ENCODE peak calls at places on chromosomes 4 and X, in seven cellular contexts. One of them, this sample, is unnamed.

GRCh38 chrX:107507093-107507743 is 57.8 kb downstream of the FRMPD3 start:
- DNase-seq in heart right ventricle: no peak
- DNase-seq in IMR-90: no peak
- DNase-seq in tibial artery: no peak
- DNase-seq in lower leg skin: no peak
- DNase-seq in astrocyte of the spinal cord: no peak
- DNase-seq in DND-41: no peak
- DNase-seq in this sample: no peak

GRCh38 chrX:310621-311155 is 7.9 kb downstream of the GTPBP6 start:
- DNase-seq in heart right ventricle: no peak
- DNase-seq in IMR-90: no peak
- DNase-seq in tibial artery: peak
- DNase-seq in lower leg skin: no peak
- DNase-seq in astrocyte of the spinal cord: no peak
- DNase-seq in DND-41: no peak
- DNase-seq in this sample: no peak

GRCh38 chrX:129039176-129039575 is 484.1 kb downstream of the SMARCA1 start:
- DNase-seq in heart right ventricle: no peak
- DNase-seq in IMR-90: no peak
- DNase-seq in tibial artery: no peak
- DNase-seq in lower leg skin: no peak
- DNase-seq in astrocyte of the spinal cord: no peak
- DNase-seq in DND-41: no peak
- DNase-seq in this sample: no peak

GRCh38 chr4:26402458-26402857 is 81.6 kb downstream of the RBPJ start:
- DNase-seq in heart right ventricle: no peak
- DNase-seq in IMR-90: no peak
- DNase-seq in tibial artery: no peak
- DNase-seq in lower leg skin: no peak
- DNase-seq in astrocyte of the spinal cord: no peak
- DNase-seq in DND-41: no peak
- DNase-seq in this sample: no peak

GRCh38 chr4:184643726-184644125 is 5.5 kb downstream of the CASP3 start:
- DNase-seq in heart right ventricle: no peak
- DNase-seq in IMR-90: no peak
- DNase-seq in tibial artery: no peak
- DNase-seq in lower leg skin: no peak
- DNase-seq in astrocyte of the spinal cord: no peak
- DNase-seq in DND-41: no peak
- DNase-seq in this sample: no peak

GRCh38 chrX:112808651-112809050 is 32.0 kb downstream of the AMOT start:
- DNase-seq in heart right ventricle: no peak
- DNase-seq in IMR-90: no peak
- DNase-seq in tibial artery: no peak
- DNase-seq in lower leg skin: no peak
- DNase-seq in astrocyte of the spinal cord: no peak
- DNase-seq in DND-41: no peak
- DNase-seq in this sample: no peak

GRCh38 chrX:37302569-37302968 is 46.6 kb upstream of the PRRG1 start:
- DNase-seq in heart right ventricle: peak
- DNase-seq in IMR-90: peak
- DNase-seq in tibial artery: peak
- DNase-seq in lower leg skin: no peak
- DNase-seq in astrocyte of the spinal cord: no peak
- DNase-seq in DND-41: no peak
- DNase-seq in this sample: peak

GRCh38 chr4:6231663-6232165 is 31.4 kb upstream of the JAKMIP1 start:
- DNase-seq in heart right ventricle: no peak
- DNase-seq in IMR-90: no peak
- DNase-seq in tibial artery: no peak
- DNase-seq in lower leg skin: no peak
- DNase-seq in astrocyte of the spinal cord: no peak
- DNase-seq in DND-41: no peak
- DNase-seq in this sample: no peak

GRCh38 chr4:110854021-110854678 is 231.3 kb upstream of the PITX2 start:
- DNase-seq in heart right ventricle: no peak
- DNase-seq in IMR-90: peak
- DNase-seq in tibial artery: no peak
- DNase-seq in lower leg skin: no peak
- DNase-seq in astrocyte of the spinal cord: peak
- DNase-seq in DND-41: no peak
- DNase-seq in this sample: peak

GRCh38 chrX:77003956-77004355 is 443.2 kb upstream of the FGF16 start:
- DNase-seq in heart right ventricle: no peak
- DNase-seq in IMR-90: no peak
- DNase-seq in tibial artery: no peak
- DNase-seq in lower leg skin: no peak
- DNase-seq in astrocyte of the spinal cord: peak
- DNase-seq in DND-41: peak
- DNase-seq in this sample: no peak

GRCh38 chrX:43225626-43226328 is 430.3 kb upstream of the MAOA start:
- DNase-seq in heart right ventricle: no peak
- DNase-seq in IMR-90: no peak
- DNase-seq in tibial artery: no peak
- DNase-seq in lower leg skin: no peak
- DNase-seq in astrocyte of the spinal cord: no peak
- DNase-seq in DND-41: no peak
- DNase-seq in this sample: no peak

GRCh38 chr4:20895208-20895607 is 194.9 kb downstream of the PACRGL start:
- DNase-seq in heart right ventricle: no peak
- DNase-seq in IMR-90: no peak
- DNase-seq in tibial artery: no peak
- DNase-seq in lower leg skin: no peak
- DNase-seq in astrocyte of the spinal cord: no peak
- DNase-seq in DND-41: no peak
- DNase-seq in this sample: no peak

GRCh38 chr4:38136604-38137003 is 176.4 kb downstream of the PTTG2 start:
- DNase-seq in heart right ventricle: no peak
- DNase-seq in IMR-90: no peak
- DNase-seq in tibial artery: no peak
- DNase-seq in lower leg skin: no peak
- DNase-seq in astrocyte of the spinal cord: no peak
- DNase-seq in DND-41: no peak
- DNase-seq in this sample: no peak

GRCh38 chr4:67499799-67500198 is 45.5 kb downstream of the CENPC start:
- DNase-seq in heart right ventricle: no peak
- DNase-seq in IMR-90: no peak
- DNase-seq in tibial artery: no peak
- DNase-seq in lower leg skin: no peak
- DNase-seq in astrocyte of the spinal cord: no peak
- DNase-seq in DND-41: no peak
- DNase-seq in this sample: no peak

GRCh38 chr4:185504098-185505047 is 30.9 kb downstream of the PDLIM3 start:
- DNase-seq in heart right ventricle: peak
- DNase-seq in IMR-90: peak
- DNase-seq in tibial artery: peak
- DNase-seq in lower leg skin: no peak
- DNase-seq in astrocyte of the spinal cord: peak
- DNase-seq in DND-41: no peak
- DNase-seq in this sample: peak

GRCh38 chrX:53287493-53288138 is 6.2 kb upstream of the IQSEC2 start:
- DNase-seq in heart right ventricle: peak
- DNase-seq in IMR-90: peak
- DNase-seq in tibial artery: peak
- DNase-seq in lower leg skin: peak
- DNase-seq in astrocyte of the spinal cord: peak
- DNase-seq in DND-41: peak
- DNase-seq in this sample: peak

GRCh38 chrX:133674726-133675470 is 259.6 kb upstream of the GPC4 start:
- DNase-seq in heart right ventricle: no peak
- DNase-seq in IMR-90: no peak
- DNase-seq in tibial artery: no peak
- DNase-seq in lower leg skin: no peak
- DNase-seq in astrocyte of the spinal cord: no peak
- DNase-seq in DND-41: no peak
- DNase-seq in this sample: no peak

GRCh38 chrX:80334583-80334982 is 85.7 kb upstream of the TENT5D start:
- DNase-seq in heart right ventricle: no peak
- DNase-seq in IMR-90: no peak
- DNase-seq in tibial artery: no peak
- DNase-seq in lower leg skin: no peak
- DNase-seq in astrocyte of the spinal cord: no peak
- DNase-seq in DND-41: no peak
- DNase-seq in this sample: no peak

GRCh38 chrX:118627084-118627758 is 100.2 kb upstream of the IL13RA1 start:
- DNase-seq in heart right ventricle: no peak
- DNase-seq in IMR-90: no peak
- DNase-seq in tibial artery: no peak
- DNase-seq in lower leg skin: no peak
- DNase-seq in astrocyte of the spinal cord: no peak
- DNase-seq in DND-41: no peak
- DNase-seq in this sample: peak

GRCh38 chrX:25968920-25969319 is 169.2 kb upstream of the MAGEB18 start:
- DNase-seq in heart right ventricle: no peak
- DNase-seq in IMR-90: no peak
- DNase-seq in tibial artery: no peak
- DNase-seq in lower leg skin: no peak
- DNase-seq in astrocyte of the spinal cord: peak
- DNase-seq in DND-41: no peak
- DNase-seq in this sample: peak

GRCh38 chrX:11257711-11258110 is 35.5 kb upstream of the AMELX start:
- DNase-seq in heart right ventricle: no peak
- DNase-seq in IMR-90: no peak
- DNase-seq in tibial artery: no peak
- DNase-seq in lower leg skin: no peak
- DNase-seq in astrocyte of the spinal cord: no peak
- DNase-seq in DND-41: no peak
- DNase-seq in this sample: no peak

GRCh38 chr4:13706130-13706529 is 78.6 kb upstream of the BOD1L1 start:
- DNase-seq in heart right ventricle: no peak
- DNase-seq in IMR-90: no peak
- DNase-seq in tibial artery: no peak
- DNase-seq in lower leg skin: no peak
- DNase-seq in astrocyte of the spinal cord: no peak
- DNase-seq in DND-41: no peak
- DNase-seq in this sample: no peak

GRCh38 chrX:15790766-15791380 is 589 bp downstream of the ZRSR2 start:
- DNase-seq in heart right ventricle: no peak
- DNase-seq in IMR-90: peak
- DNase-seq in tibial artery: no peak
- DNase-seq in lower leg skin: no peak
- DNase-seq in astrocyte of the spinal cord: no peak
- DNase-seq in DND-41: no peak
- DNase-seq in this sample: peak

GRCh38 chr4:88705805-88706518 is 8.3 kb upstream of the NAP1L5 start:
- DNase-seq in heart right ventricle: no peak
- DNase-seq in IMR-90: peak
- DNase-seq in tibial artery: no peak
- DNase-seq in lower leg skin: no peak
- DNase-seq in astrocyte of the spinal cord: peak
- DNase-seq in DND-41: no peak
- DNase-seq in this sample: no peak

GRCh38 chrX:130772313-130773140 is 130.5 kb downstream of the ENOX2 start:
- DNase-seq in heart right ventricle: no peak
- DNase-seq in IMR-90: peak
- DNase-seq in tibial artery: no peak
- DNase-seq in lower leg skin: no peak
- DNase-seq in astrocyte of the spinal cord: peak
- DNase-seq in DND-41: no peak
- DNase-seq in this sample: no peak

GRCh38 chr4:1570291-1571164 is 113.6 kb downstream of the FAM53A start:
- DNase-seq in heart right ventricle: peak
- DNase-seq in IMR-90: no peak
- DNase-seq in tibial artery: no peak
- DNase-seq in lower leg skin: no peak
- DNase-seq in astrocyte of the spinal cord: no peak
- DNase-seq in DND-41: no peak
- DNase-seq in this sample: no peak

GRCh38 chr4:38111024-38111423 is 150.8 kb downstream of the PTTG2 start:
- DNase-seq in heart right ventricle: no peak
- DNase-seq in IMR-90: no peak
- DNase-seq in tibial artery: no peak
- DNase-seq in lower leg skin: no peak
- DNase-seq in astrocyte of the spinal cord: no peak
- DNase-seq in DND-41: no peak
- DNase-seq in this sample: no peak

GRCh38 chr4:16224264-16224663 is 2.0 kb downstream of the TAPT1 start:
- DNase-seq in heart right ventricle: no peak
- DNase-seq in IMR-90: no peak
- DNase-seq in tibial artery: no peak
- DNase-seq in lower leg skin: no peak
- DNase-seq in astrocyte of the spinal cord: no peak
- DNase-seq in DND-41: no peak
- DNase-seq in this sample: no peak
- H3K4me3 ChIP-seq in heart right ventricle: peak
- H3K4me3 ChIP-seq in IMR-90: no peak
- H3K4me3 ChIP-seq in tibial artery: peak
- H3K4me3 ChIP-seq in lower leg skin: no peak
- H3K4me3 ChIP-seq in astrocyte of the spinal cord: no peak
- H3K4me3 ChIP-seq in DND-41: peak
- H3K4me3 ChIP-seq in this sample: peak

DNA sequence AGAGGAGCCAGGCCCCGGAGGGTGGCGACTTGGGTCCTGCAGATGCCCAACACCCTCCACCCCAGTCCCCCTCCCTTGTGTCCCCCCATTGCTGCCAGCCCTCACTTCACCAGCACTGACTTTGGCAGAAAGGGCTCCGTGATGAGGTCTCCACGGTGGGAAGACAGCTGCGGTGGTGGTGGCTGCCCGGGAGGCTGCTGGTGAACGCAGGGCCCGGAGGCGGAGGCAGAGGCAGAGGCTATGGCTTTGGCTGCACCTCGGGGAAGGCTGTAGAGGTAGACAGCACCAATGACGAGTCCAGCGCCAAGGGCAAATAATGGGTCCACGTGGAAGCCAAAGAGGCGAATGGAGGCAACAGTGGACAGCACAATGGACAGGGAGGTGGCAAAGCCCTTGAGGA is 6.8 kb downstream of the SLC35A2 start:
- DNase-seq in heart right ventricle: no peak
- DNase-seq in IMR-90: no peak
- DNase-seq in tibial artery: no peak
- DNase-seq in lower leg skin: no peak
- DNase-seq in astrocyte of the spinal cord: no peak
- DNase-seq in DND-41: no peak
- DNase-seq in this sample: no peak
- TF ChIP-seq CTCF in heart right ventricle: no peak
- TF ChIP-seq CTCF in IMR-90: no peak
- TF ChIP-seq CTCF in tibial artery: no peak
- TF ChIP-seq CTCF in lower leg skin: no peak
- TF ChIP-seq CTCF in astrocyte of the spinal cord: no peak
- TF ChIP-seq CTCF in DND-41: no peak
- TF ChIP-seq CTCF in this sample: no peak

GRCh38 chrX:45778621-45779020 is 577.9 kb upstream of the DIPK2B start:
- DNase-seq in heart right ventricle: no peak
- DNase-seq in IMR-90: no peak
- DNase-seq in tibial artery: no peak
- DNase-seq in lower leg skin: no peak
- DNase-seq in astrocyte of the spinal cord: no peak
- DNase-seq in DND-41: no peak
- DNase-seq in this sample: peak
- H3K4me3 ChIP-seq in heart right ventricle: no peak
- H3K4me3 ChIP-seq in IMR-90: no peak
- H3K4me3 ChIP-seq in tibial artery: no peak
- H3K4me3 ChIP-seq in lower leg skin: no peak
- H3K4me3 ChIP-seq in astrocyte of the spinal cord: no peak
- H3K4me3 ChIP-seq in DND-41: no peak
- H3K4me3 ChIP-seq in this sample: no peak

GRCh38 chr4:113907559-113907958 is 71.9 kb downstream of the ARSJ start:
- DNase-seq in heart right ventricle: no peak
- DNase-seq in IMR-90: no peak
- DNase-seq in tibial artery: no peak
- DNase-seq in lower leg skin: no peak
- DNase-seq in astrocyte of the spinal cord: no peak
- DNase-seq in DND-41: no peak
- DNase-seq in this sample: no peak

GRCh38 chr4:113905301-113905700 is 74.1 kb downstream of the ARSJ start:
- DNase-seq in heart right ventricle: no peak
- DNase-seq in IMR-90: no peak
- DNase-seq in tibial artery: no peak
- DNase-seq in lower leg skin: no peak
- DNase-seq in astrocyte of the spinal cord: no peak
- DNase-seq in DND-41: no peak
- DNase-seq in this sample: no peak

GRCh38 chr4:113908829-113909228 is 70.6 kb downstream of the ARSJ start:
- DNase-seq in heart right ventricle: no peak
- DNase-seq in IMR-90: no peak
- DNase-seq in tibial artery: no peak
- DNase-seq in lower leg skin: no peak
- DNase-seq in astrocyte of the spinal cord: no peak
- DNase-seq in DND-41: no peak
- DNase-seq in this sample: no peak
- TF ChIP-seq CTCF in heart right ventricle: no peak
- TF ChIP-seq CTCF in IMR-90: no peak
- TF ChIP-seq CTCF in tibial artery: no peak
- TF ChIP-seq CTCF in lower leg skin: no peak
- TF ChIP-seq CTCF in astrocyte of the spinal cord: no peak
- TF ChIP-seq CTCF in DND-41: no peak
- TF ChIP-seq CTCF in this sample: no peak

This sample was measured in NB4.